ENCODE peak calls at places on chromosomes 16 and 17, in four cellular contexts. R, T, E and N are unnamed samples.

GRCh38 chr17:78892520-78892919 is 10.5 kb downstream of the CEP295NL start:
- DNase-seq in R (no peak), T (no peak), E (no peak), N (no peak)

GRCh38 chr17:20852541-20853370 is 190.1 kb downstream of the USP22 start:
- DNase-seq in R (peak; percentile 32), T (peak; percentile 32), E (no peak), N (peak; percentile 43)

GRCh38 chr17:28033972-28034714 is 8.3 kb upstream of the NLK start:
- DNase-seq in R (peak; percentile 28), T (no peak), E (no peak), N (no peak)

GRCh38 chr16:80743273-80743672 is 61.1 kb downstream of the CDYL2 start:
- DNase-seq in R (no peak), T (no peak), E (no peak), N (no peak)

GRCh38 chr17:31446195-31446967 is 54.9 kb downstream of the RAB11FIP4 start:
- DNase-seq in R (no peak), T (no peak), E (no peak), N (peak; percentile 29)

GRCh38 chr17:61574542-61575351 is 16.3 kb downstream of the NACA2 start:
- DNase-seq in R (no peak), T (no peak), E (no peak), N (no peak)

GRCh38 chr16:81744911-81745310 is 34.2 kb upstream of the PLCG2 start:
- DNase-seq in R (no peak), T (no peak), E (no peak), N (no peak)

GRCh38 chr16:3654249-3654991 is at the start of gene DNASE1:
- DNase-seq in R (peak; percentile 71), T (peak; percentile 36), E (peak; percentile 66), N (peak; percentile 74)

GRCh38 chr16:3690991-3691720 is 26.2 kb downstream of the TRAP1 start:
- DNase-seq in R (no peak), T (peak; percentile 56), E (no peak), N (no peak)

GRCh38 chr16:50655558-50656055 is 25.5 kb downstream of the SNX20 start:
- DNase-seq in R (no peak), T (no peak), E (no peak), N (no peak)

GRCh38 chr16:77835111-77835510 is 46.7 kb downstream of the VAT1L start:
- DNase-seq in R (no peak), T (no peak), E (no peak), N (no peak)

GRCh38 chr17:15648384-15648783 is 28.9 kb upstream of the FBXW10B start:
- DNase-seq in R (peak; percentile 38), T (no peak), E (no peak), N (no peak)

GRCh38 chr16:57373117-57373947 is 1.0 kb downstream of the CX3CL1 start:
- DNase-seq in R (no peak), T (no peak), E (no peak), N (no peak)

GRCh38 chr16:15777533-15778203 is 79.2 kb downstream of the MYH11 start:
- DNase-seq in R (no peak), T (no peak), E (no peak), N (peak; percentile 58)

GRCh38 chr17:948284-948852 is 31.2 kb downstream of the NXN start:
- DNase-seq in R (no peak), T (no peak), E (no peak), N (no peak)

GRCh38 chr17:40168262-40168832 is 8.9 kb upstream of the RAPGEFL1 start:
- DNase-seq in R (peak; percentile 41), T (peak; percentile 53), E (peak; percentile 49), N (peak; percentile 66)

GRCh38 chr16:4682616-4683254 is 10.6 kb upstream of the NUDT16L1 start:
- DNase-seq in R (peak; percentile 75), T (no peak), E (peak; percentile 79), N (no peak)

GRCh38 chr16:87595712-87596111 is 6.6 kb upstream of the JPH3 start:
- DNase-seq in R (no peak), T (no peak), E (no peak), N (no peak)

GRCh38 chr17:67532326-67532871 is 155.3 kb downstream of the PITPNC1 start:
- DNase-seq in R (peak; percentile 40), T (no peak), E (no peak), N (peak; percentile 41)

GRCh38 chr17:38601539-38602351 is 4.0 kb downstream of the SRCIN1 start:
- DNase-seq in R (no peak), T (no peak), E (no peak), N (peak; percentile 36)

GRCh38 chr17:10120749-10121148 is 77.7 kb downstream of the GAS7 start:
- DNase-seq in R (no peak), T (no peak), E (no peak), N (no peak)

GRCh38 chr16:85504242-85504641 is 108.9 kb upstream of the GSE1 start:
- DNase-seq in R (no peak), T (no peak), E (no peak), N (no peak)

GRCh38 chr17:14405189-14405588 is 104.3 kb downstream of the HS3ST3B1 start:
- DNase-seq in R (no peak), T (no peak), E (no peak), N (no peak)

GRCh38 chr16:49848530-49848929 is 7.4 kb downstream of the ZNF423 start:
- DNase-seq in R (no peak), T (no peak), E (no peak), N (no peak)

GRCh38 chr16:70781800-70782199 is 19.2 kb downstream of the VAC14 start:
- DNase-seq in R (no peak), T (no peak), E (no peak), N (no peak)

GRCh38 chr17:40490289-40490853 is 11.1 kb downstream of the TNS4 start:
- DNase-seq in R (no peak), T (peak; percentile 91), E (no peak), N (peak; percentile 27)

DNA sequence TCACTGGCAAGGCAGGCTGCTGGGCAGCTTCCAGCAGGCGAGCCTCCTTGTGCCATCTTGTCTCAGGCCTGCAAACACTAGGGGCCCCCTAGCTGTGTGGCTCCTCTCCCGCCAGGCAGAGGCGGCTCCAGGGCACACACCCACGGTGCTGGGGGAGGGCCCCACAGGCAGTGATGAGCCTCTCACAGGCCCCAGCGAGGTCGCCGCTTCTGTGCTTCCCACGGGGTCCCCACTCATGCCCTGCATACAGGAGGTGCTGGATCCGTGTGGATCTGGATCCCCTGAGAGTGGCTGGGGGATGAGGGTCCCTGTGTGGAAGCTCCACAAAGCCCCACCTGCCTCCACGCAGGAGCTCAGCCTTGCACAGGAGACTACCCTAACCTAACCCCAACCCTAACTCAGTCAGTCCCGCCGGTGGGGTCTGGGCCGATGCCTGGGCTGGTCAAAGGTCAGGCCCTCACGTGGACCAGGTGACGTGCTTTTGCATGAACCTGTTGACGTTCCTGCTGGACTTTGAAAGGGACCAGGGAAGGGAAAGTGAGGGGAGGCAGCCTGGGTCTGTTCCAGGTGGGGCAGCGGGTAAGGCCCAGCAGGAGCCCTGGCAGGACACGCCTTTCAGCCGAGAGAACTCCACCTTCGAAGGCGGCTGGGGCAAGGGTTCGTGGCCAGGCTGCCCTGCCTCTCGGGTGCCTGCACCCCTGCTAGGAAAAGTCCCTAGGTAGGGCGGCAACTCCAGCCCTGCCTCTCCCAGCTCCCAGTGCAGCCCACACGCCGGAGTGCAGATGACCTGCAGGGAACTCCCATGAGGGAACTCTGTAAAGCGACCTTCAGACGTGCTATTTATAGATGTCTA is 5.2 kb downstream of the SECTM1 start:
- DNase-seq in R (no peak), T (no peak), E (peak; percentile 61), N (no peak)
- TF ChIP-seq POLR2A in R (no peak), T (no peak), E (no peak), N (no peak)

GRCh38 chr17:63675607-63676539 is 24.1 kb downstream of the LIMD2 start:
- DNase-seq in R (peak; percentile 95), T (peak; percentile 84), E (peak; percentile 93), N (peak; percentile 84)
- H3K4me3 ChIP-seq in R (peak overlapping the region; percentile 37), T (no peak overlapping the region), E (peak overlapping the region; percentile 14), N (no peak overlapping the region)

GRCh38 chr17:48577946-48578615 is at the start of gene HOXB4:
- DNase-seq in R (peak; percentile 85), T (peak; percentile 67), E (peak; percentile 59), N (peak; percentile 77)

GRCh38 chr17:48579738-48580543 is 1.8 kb upstream of the HOXB4 start:
- DNase-seq in R (no peak), T (no peak), E (no peak), N (no peak)

GRCh38 chr17:48577330-48577945 is 712 bp downstream of the HOXB4 start:
- DNase-seq in R (peak; percentile 46), T (no peak), E (no peak), N (no peak)

GRCh38 chr17:48576479-48577309 is 1.5 kb downstream of the HOXB4 start:
- DNase-seq in R (no peak), T (no peak), E (no peak), N (no peak)

DNA sequence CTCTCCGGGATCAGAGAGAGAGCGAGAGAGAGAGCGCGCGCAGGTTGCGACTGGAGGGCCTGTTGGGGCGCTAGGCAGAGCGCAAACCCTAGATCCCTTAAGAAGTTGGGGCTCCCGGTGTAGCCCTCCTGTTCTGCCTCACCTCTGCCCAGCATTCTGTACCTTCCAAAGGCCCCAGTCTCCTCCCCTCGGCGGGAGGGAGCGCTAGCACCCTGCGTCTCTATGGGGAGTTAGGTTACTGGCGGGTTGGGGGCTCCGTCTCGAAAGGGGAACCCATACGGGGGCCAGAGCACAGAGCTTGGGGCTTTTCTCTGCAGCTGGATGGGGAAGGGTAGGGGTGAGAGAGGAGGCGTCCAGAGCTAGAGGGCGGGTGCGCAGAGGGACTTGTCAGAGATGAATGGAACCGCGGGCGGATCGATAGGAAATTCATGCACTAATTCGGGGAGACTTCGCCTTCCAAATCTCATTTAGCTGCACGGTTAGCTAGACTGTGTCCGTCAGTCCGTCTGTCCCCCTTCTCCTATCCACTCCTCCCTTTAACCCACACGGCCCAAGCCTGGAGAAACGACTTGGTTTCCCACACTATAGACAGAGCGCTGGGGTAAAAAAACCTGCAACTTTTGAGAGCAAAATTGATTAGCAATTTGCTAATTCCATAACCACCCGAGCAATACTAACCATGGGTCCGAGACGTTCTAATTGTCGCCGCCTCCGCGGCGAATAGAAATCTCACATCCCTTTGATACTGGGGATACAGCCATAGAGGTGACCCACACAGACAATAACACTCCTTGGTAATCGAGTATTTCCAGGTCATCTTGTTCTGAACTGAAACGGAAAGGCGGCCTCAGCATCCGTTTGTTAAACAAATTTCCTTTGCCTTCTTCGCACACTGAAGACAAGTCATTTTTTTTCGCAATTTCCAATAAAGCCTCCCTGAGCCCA is 738 bp upstream of the HOXB4 start:
- DNase-seq in R (no peak), T (no peak), E (no peak), N (no peak)
- TF ChIP-seq POLR2A in R (no peak), T (no peak), E (no peak), N (no peak)

GRCh38 chr17:77476498-77476897 is 335.7 kb downstream of the SEC14L1 start:
- DNase-seq in R (no peak), T (no peak), E (no peak), N (no peak)
- H3K4me3 ChIP-seq in R (no peak overlapping the region), T (no peak overlapping the region), E (no peak overlapping the region), N (no peak overlapping the region)

GRCh38 chr17:82804442-82805191 is 35.2 kb downstream of the ZNF750 start:
- DNase-seq in R (no peak), T (peak; percentile 91), E (peak; percentile 81), N (peak; percentile 86)
- TF ChIP-seq POLR2A in R (no peak), T (no peak), E (no peak), N (no peak)

GRCh38 chr16:89002851-89003830 is 26.1 kb upstream of the CBFA2T3 start:
- DNase-seq in R (no peak), T (no peak), E (no peak), N (no peak)
- H3K4me3 ChIP-seq in R (no peak overlapping the region), T (no peak overlapping the region), E (no peak overlapping the region), N (no peak overlapping the region)